ENCODE peak calls at places on chromosomes 16 and 17, in six cellular contexts. One of them, this sample, is unnamed.

GRCh38 chr17:81165246-81166032 is at the start of gene PVALEF:
- DNase-seq in BJ: no peak
- DNase-seq in lung: no peak
- DNase-seq in GM12878: no peak
- DNase-seq in RWPE1: no peak
- DNase-seq in upper lobe of right lung: no peak
- DNase-seq in this sample: no peak

GRCh38 chr17:47317119-47317518 is 6.6 kb upstream of the EFCAB13 start:
- DNase-seq in BJ: no peak
- DNase-seq in lung: no peak
- DNase-seq in GM12878: no peak
- DNase-seq in RWPE1: no peak
- DNase-seq in upper lobe of right lung: no peak
- DNase-seq in this sample: no peak

GRCh38 chr17:47836601-47837000 is 4.5 kb downstream of the SCRN2 start:
- DNase-seq in BJ: no peak
- DNase-seq in lung: no peak
- DNase-seq in GM12878: no peak
- DNase-seq in RWPE1: no peak
- DNase-seq in upper lobe of right lung: no peak
- DNase-seq in this sample: no peak

GRCh38 chr17:61000911-61001310 is 323.3 kb downstream of the BCAS3 start:
- DNase-seq in BJ: no peak
- DNase-seq in lung: no peak
- DNase-seq in GM12878: no peak
- DNase-seq in RWPE1: peak; percentile 0
- DNase-seq in upper lobe of right lung: no peak
- DNase-seq in this sample: no peak

GRCh38 chr17:72004476-72005331 is 116.1 kb upstream of the SOX9 start:
- DNase-seq in BJ: no peak
- DNase-seq in lung: no peak
- DNase-seq in GM12878: peak; percentile 79
- DNase-seq in RWPE1: no peak
- DNase-seq in upper lobe of right lung: no peak
- DNase-seq in this sample: no peak

GRCh38 chr16:11909653-11910551 is 5.9 kb downstream of the GSPT1 start:
- DNase-seq in BJ: no peak
- DNase-seq in lung: no peak
- DNase-seq in GM12878: no peak
- DNase-seq in RWPE1: no peak
- DNase-seq in upper lobe of right lung: no peak
- DNase-seq in this sample: no peak

GRCh38 chr17:3924421-3925350 is 8.4 kb upstream of the P2RX1 start:
- DNase-seq in BJ: no peak
- DNase-seq in lung: no peak
- DNase-seq in GM12878: no peak
- DNase-seq in RWPE1: no peak
- DNase-seq in upper lobe of right lung: no peak
- DNase-seq in this sample: peak; percentile 40

GRCh38 chr16:8623634-8624033 is 2.1 kb downstream of the METTL22 start:
- DNase-seq in BJ: no peak
- DNase-seq in lung: no peak
- DNase-seq in GM12878: no peak
- DNase-seq in RWPE1: peak; percentile 46
- DNase-seq in upper lobe of right lung: no peak
- DNase-seq in this sample: no peak

GRCh38 chr17:47239663-47240374 is 13.8 kb upstream of the ITGB3 start:
- DNase-seq in BJ: peak; percentile 85
- DNase-seq in lung: peak; percentile 62
- DNase-seq in GM12878: peak; percentile 40
- DNase-seq in RWPE1: peak; percentile 84
- DNase-seq in upper lobe of right lung: no peak
- DNase-seq in this sample: peak; percentile 65

GRCh38 chr17:77498056-77498785 is 357.5 kb downstream of the SEC14L1 start:
- DNase-seq in BJ: no peak
- DNase-seq in lung: no peak
- DNase-seq in GM12878: no peak
- DNase-seq in RWPE1: no peak
- DNase-seq in upper lobe of right lung: peak; percentile 56
- DNase-seq in this sample: no peak

GRCh38 chr17:34420900-34421299 is 57.9 kb upstream of the CCL1 start:
- DNase-seq in BJ: no peak
- DNase-seq in lung: no peak
- DNase-seq in GM12878: no peak
- DNase-seq in RWPE1: no peak
- DNase-seq in upper lobe of right lung: no peak
- DNase-seq in this sample: no peak

GRCh38 chr16:20611975-20612471 is 35.9 kb upstream of the ACSM2B start:
- DNase-seq in BJ: no peak
- DNase-seq in lung: peak; percentile 64
- DNase-seq in GM12878: no peak
- DNase-seq in RWPE1: no peak
- DNase-seq in upper lobe of right lung: peak; percentile 74
- DNase-seq in this sample: peak; percentile 62

GRCh38 chr17:6061290-6061689 is 8.9 kb upstream of the WSCD1 start:
- DNase-seq in BJ: no peak
- DNase-seq in lung: no peak
- DNase-seq in GM12878: no peak
- DNase-seq in RWPE1: peak; percentile 72
- DNase-seq in upper lobe of right lung: no peak
- DNase-seq in this sample: no peak

GRCh38 chr17:13359774-13360173 is 242.0 kb downstream of the HS3ST3A1 start:
- DNase-seq in BJ: no peak
- DNase-seq in lung: no peak
- DNase-seq in GM12878: no peak
- DNase-seq in RWPE1: no peak
- DNase-seq in upper lobe of right lung: no peak
- DNase-seq in this sample: no peak

GRCh38 chr16:34758835-34759234 is 1299.4 kb downstream of the TP53TG3F start:
- DNase-seq in BJ: no peak
- DNase-seq in lung: no peak
- DNase-seq in GM12878: no peak
- DNase-seq in RWPE1: no peak
- DNase-seq in upper lobe of right lung: no peak
- DNase-seq in this sample: no peak

GRCh38 chr17:76405607-76405966 is 21.2 kb downstream of the SPHK1 start:
- DNase-seq in BJ: no peak
- DNase-seq in lung: no peak
- DNase-seq in GM12878: no peak
- DNase-seq in RWPE1: no peak
- DNase-seq in upper lobe of right lung: no peak
- DNase-seq in this sample: no peak

GRCh38 chr16:67884684-67885083 is at the start of gene NRN1L:
- DNase-seq in BJ: peak; percentile 39
- DNase-seq in lung: peak; percentile 85
- DNase-seq in GM12878: no peak
- DNase-seq in RWPE1: peak; percentile 98
- DNase-seq in upper lobe of right lung: peak; percentile 91
- DNase-seq in this sample: peak; percentile 77

GRCh38 chr17:82645516-82645915 is 2.7 kb downstream of the WDR45B start:
- DNase-seq in BJ: no peak
- DNase-seq in lung: no peak
- DNase-seq in GM12878: no peak
- DNase-seq in RWPE1: no peak
- DNase-seq in upper lobe of right lung: no peak
- DNase-seq in this sample: no peak

GRCh38 chr16:23836404-23837291 is 865 bp downstream of the PRKCB start:
- DNase-seq in BJ: no peak
- DNase-seq in lung: peak; percentile 31
- DNase-seq in GM12878: no peak
- DNase-seq in RWPE1: no peak
- DNase-seq in upper lobe of right lung: peak; percentile 69
- DNase-seq in this sample: peak; percentile 29

GRCh38 chr16:89922477-89922883 is 662 bp upstream of the TUBB3 start:
- DNase-seq in BJ: peak; percentile 69
- DNase-seq in lung: peak; percentile 72
- DNase-seq in GM12878: no peak
- DNase-seq in RWPE1: peak; percentile 75
- DNase-seq in upper lobe of right lung: peak; percentile 80
- DNase-seq in this sample: peak; percentile 66

GRCh38 chr17:82752371-82753200 is 721 bp downstream of the TBCD start:
- DNase-seq in BJ: no peak
- DNase-seq in lung: peak; percentile 39
- DNase-seq in GM12878: no peak
- DNase-seq in RWPE1: peak; percentile 17
- DNase-seq in upper lobe of right lung: peak; percentile 76
- DNase-seq in this sample: peak; percentile 36

GRCh38 chr17:1882836-1883235 is 53.0 kb downstream of the RPA1 start:
- DNase-seq in BJ: no peak
- DNase-seq in lung: no peak
- DNase-seq in GM12878: no peak
- DNase-seq in RWPE1: peak; percentile 26
- DNase-seq in upper lobe of right lung: peak; percentile 32
- DNase-seq in this sample: peak; percentile 32

GRCh38 chr17:80125656-80126448 is 21.1 kb downstream of the EIF4A3 start:
- DNase-seq in BJ: peak; percentile 65
- DNase-seq in lung: no peak
- DNase-seq in GM12878: no peak
- DNase-seq in RWPE1: no peak
- DNase-seq in upper lobe of right lung: no peak
- DNase-seq in this sample: no peak

GRCh38 chr17:28338056-28338768 is 2.7 kb downstream of the TNFAIP1 start:
- DNase-seq in BJ: no peak
- DNase-seq in lung: no peak
- DNase-seq in GM12878: no peak
- DNase-seq in RWPE1: no peak
- DNase-seq in upper lobe of right lung: no peak
- DNase-seq in this sample: no peak

GRCh38 chr16:88511911-88512310 is 58.3 kb upstream of the ZC3H18 start:
- DNase-seq in BJ: no peak
- DNase-seq in lung: no peak
- DNase-seq in GM12878: no peak
- DNase-seq in RWPE1: no peak
- DNase-seq in upper lobe of right lung: no peak
- DNase-seq in this sample: no peak

DNA sequence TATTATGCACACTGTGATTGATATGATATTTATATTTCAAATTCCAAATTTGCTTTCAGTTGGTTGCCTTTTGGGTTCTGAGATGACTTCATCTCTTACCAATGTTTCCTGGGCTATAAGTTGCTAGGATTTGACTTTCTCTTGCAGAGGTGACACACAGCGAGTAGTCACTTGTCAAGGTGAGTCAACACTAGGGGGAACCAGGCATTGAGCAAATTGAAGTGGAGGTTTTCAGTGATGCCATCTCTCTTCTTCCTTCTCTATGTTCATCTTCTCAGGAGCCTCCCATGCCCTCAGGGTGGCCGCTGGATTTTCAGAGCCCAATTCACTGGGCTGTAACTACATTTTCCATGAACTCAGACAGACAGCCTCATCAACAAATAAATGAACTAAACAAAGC is 6.0 kb upstream of the CPD start:
- DNase-seq in BJ: no peak
- DNase-seq in lung: no peak
- DNase-seq in GM12878: no peak
- DNase-seq in RWPE1: peak; percentile 75
- DNase-seq in upper lobe of right lung: no peak
- DNase-seq in this sample: no peak
- TF ChIP-seq CTCF in BJ: no peak
- TF ChIP-seq CTCF in lung: no peak
- TF ChIP-seq CTCF in GM12878: peak; percentile 31
- TF ChIP-seq CTCF in RWPE1: peak; percentile 10
- TF ChIP-seq CTCF in upper lobe of right lung: no peak
- TF ChIP-seq CTCF in this sample: no peak

GRCh38 chr16:85173077-85173980 is 61.1 kb upstream of the CIBAR2 start:
- DNase-seq in BJ: no peak
- DNase-seq in lung: no peak
- DNase-seq in GM12878: no peak
- DNase-seq in RWPE1: peak; percentile 94
- DNase-seq in upper lobe of right lung: no peak
- DNase-seq in this sample: no peak
- TF ChIP-seq CTCF in BJ: peak; percentile 24
- TF ChIP-seq CTCF in lung: no peak
- TF ChIP-seq CTCF in GM12878: no peak
- TF ChIP-seq CTCF in RWPE1: no peak
- TF ChIP-seq CTCF in upper lobe of right lung: peak; percentile 19
- TF ChIP-seq CTCF in this sample: no peak

GRCh38 chr16:87054154-87054553 is 263.0 kb downstream of the C16orf95 start:
- DNase-seq in BJ: no peak
- DNase-seq in lung: no peak
- DNase-seq in GM12878: no peak
- DNase-seq in RWPE1: no peak
- DNase-seq in upper lobe of right lung: no peak
- DNase-seq in this sample: no peak

GRCh38 chr16:87054856-87055255 is 262.3 kb downstream of the C16orf95 start:
- DNase-seq in BJ: no peak
- DNase-seq in lung: no peak
- DNase-seq in GM12878: no peak
- DNase-seq in RWPE1: no peak
- DNase-seq in upper lobe of right lung: no peak
- DNase-seq in this sample: no peak

GRCh38 chr16:87051526-87052320 is 265.5 kb downstream of the C16orf95 start:
- DNase-seq in BJ: no peak
- DNase-seq in lung: no peak
- DNase-seq in GM12878: no peak
- DNase-seq in RWPE1: no peak
- DNase-seq in upper lobe of right lung: no peak
- DNase-seq in this sample: no peak

GRCh38 chr16:87052506-87052905 is 264.7 kb downstream of the C16orf95 start:
- DNase-seq in BJ: no peak
- DNase-seq in lung: no peak
- DNase-seq in GM12878: no peak
- DNase-seq in RWPE1: no peak
- DNase-seq in upper lobe of right lung: no peak
- DNase-seq in this sample: no peak

GRCh38 chr16:87053016-87053982 is 263.9 kb downstream of the C16orf95 start:
- DNase-seq in BJ: no peak
- DNase-seq in lung: no peak
- DNase-seq in GM12878: no peak
- DNase-seq in RWPE1: no peak
- DNase-seq in upper lobe of right lung: no peak
- DNase-seq in this sample: no peak
- TF ChIP-seq CTCF in BJ: peak; percentile 8
- TF ChIP-seq CTCF in lung: no peak
- TF ChIP-seq CTCF in GM12878: no peak
- TF ChIP-seq CTCF in RWPE1: peak; percentile 14
- TF ChIP-seq CTCF in upper lobe of right lung: no peak
- TF ChIP-seq CTCF in this sample: no peak

DNA sequence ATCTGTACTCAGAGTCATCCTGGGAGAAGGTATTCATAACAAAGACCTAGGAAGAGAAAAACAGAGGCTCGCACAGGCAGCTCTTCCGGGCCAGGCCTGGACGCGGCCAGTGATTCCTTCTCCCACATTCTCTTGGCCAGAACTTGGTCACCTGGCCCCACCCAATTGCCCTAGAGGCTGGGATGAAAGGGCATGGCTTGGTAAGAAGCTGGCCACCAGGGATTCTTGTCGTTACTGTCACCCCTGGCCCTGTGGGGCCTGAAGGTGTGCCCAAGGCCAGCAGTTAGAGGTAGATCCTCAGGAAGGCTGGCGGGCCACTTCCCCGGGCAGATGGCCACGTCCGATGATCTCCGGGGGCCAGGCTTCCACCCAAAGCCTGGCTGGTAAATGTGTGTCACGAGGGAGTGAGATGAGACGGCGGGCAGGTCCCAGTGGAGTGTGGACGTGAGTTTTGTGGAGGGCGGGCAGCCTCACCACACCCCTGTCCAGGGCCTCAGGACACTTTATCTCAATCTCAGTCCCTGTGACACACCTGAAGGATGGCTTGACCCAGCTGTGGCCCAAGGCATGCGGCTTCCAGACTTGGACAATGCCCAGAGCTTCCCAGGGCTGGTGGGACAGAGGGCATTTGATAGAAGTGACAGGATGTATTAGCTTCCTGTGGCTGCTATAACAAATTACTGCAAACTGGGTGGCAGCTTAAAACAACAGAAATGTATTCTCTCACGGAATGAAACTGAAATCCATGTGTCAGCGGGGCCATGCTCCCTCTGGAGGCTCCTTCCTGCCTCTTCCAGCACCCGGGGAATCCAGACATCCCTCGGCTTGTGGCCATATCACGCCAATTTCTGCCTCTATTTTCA is 66.3 kb upstream of the GSE1 start:
- DNase-seq in BJ: no peak
- DNase-seq in lung: no peak
- DNase-seq in GM12878: no peak
- DNase-seq in RWPE1: no peak
- DNase-seq in upper lobe of right lung: no peak
- DNase-seq in this sample: no peak
- TF ChIP-seq CTCF in BJ: no peak
- TF ChIP-seq CTCF in lung: no peak
- TF ChIP-seq CTCF in GM12878: no peak
- TF ChIP-seq CTCF in RWPE1: no peak
- TF ChIP-seq CTCF in upper lobe of right lung: peak; percentile 29
- TF ChIP-seq CTCF in this sample: no peak

This sample was measured in colonic mucosa.